ENCODE peak calls at places on chromosomes 3 and 15, in six cellular contexts. One of them, this sample, is unnamed.

GRCh38 chr3:132265008-132265407 is 52.2 kb upstream of the ACP3 start:
- DNase-seq in astrocyte of the spinal cord: no peak
- DNase-seq in left lung: no peak
- DNase-seq in A549: peak
- DNase-seq in cardiac fibroblast: no peak
- DNase-seq in epithelial cell of esophagus: peak
- DNase-seq in this sample: no peak

GRCh38 chr3:121995190-121996137 is 26.6 kb downstream of the ILDR1 start:
- DNase-seq in astrocyte of the spinal cord: peak
- DNase-seq in left lung: peak
- DNase-seq in A549: peak
- DNase-seq in cardiac fibroblast: peak
- DNase-seq in epithelial cell of esophagus: peak
- DNase-seq in this sample: no peak

GRCh38 chr3:124246949-124247348 is 255.0 kb upstream of the ROPN1 start:
- DNase-seq in astrocyte of the spinal cord: no peak
- DNase-seq in left lung: no peak
- DNase-seq in A549: peak
- DNase-seq in cardiac fibroblast: peak
- DNase-seq in epithelial cell of esophagus: peak
- DNase-seq in this sample: no peak

GRCh38 chr15:66619152-66619903 is 53.5 kb upstream of the LCTL start:
- DNase-seq in astrocyte of the spinal cord: peak
- DNase-seq in left lung: peak
- DNase-seq in A549: peak
- DNase-seq in cardiac fibroblast: peak
- DNase-seq in epithelial cell of esophagus: peak
- DNase-seq in this sample: no peak

GRCh38 chr3:186502138-186502941 is 41.8 kb downstream of the CRYGS start:
- DNase-seq in astrocyte of the spinal cord: no peak
- DNase-seq in left lung: no peak
- DNase-seq in A549: no peak
- DNase-seq in cardiac fibroblast: peak
- DNase-seq in epithelial cell of esophagus: no peak
- DNase-seq in this sample: no peak

GRCh38 chr3:18351823-18352744 is 73.1 kb downstream of the SATB1 start:
- DNase-seq in astrocyte of the spinal cord: peak
- DNase-seq in left lung: no peak
- DNase-seq in A549: no peak
- DNase-seq in cardiac fibroblast: no peak
- DNase-seq in epithelial cell of esophagus: no peak
- DNase-seq in this sample: peak

GRCh38 chr15:57518779-57519410 is 72.8 kb upstream of the MYZAP start:
- DNase-seq in astrocyte of the spinal cord: no peak
- DNase-seq in left lung: peak
- DNase-seq in A549: no peak
- DNase-seq in cardiac fibroblast: no peak
- DNase-seq in epithelial cell of esophagus: no peak
- DNase-seq in this sample: no peak

GRCh38 chr3:12442654-12443501 is 41.4 kb upstream of the TSEN2 start:
- DNase-seq in astrocyte of the spinal cord: peak
- DNase-seq in left lung: no peak
- DNase-seq in A549: no peak
- DNase-seq in cardiac fibroblast: no peak
- DNase-seq in epithelial cell of esophagus: no peak
- DNase-seq in this sample: no peak

GRCh38 chr3:58293516-58293915 is 12.5 kb upstream of the RPP14 start:
- DNase-seq in astrocyte of the spinal cord: no peak
- DNase-seq in left lung: no peak
- DNase-seq in A549: no peak
- DNase-seq in cardiac fibroblast: no peak
- DNase-seq in epithelial cell of esophagus: no peak
- DNase-seq in this sample: no peak

GRCh38 chr3:44439499-44440295 is 37.8 kb downstream of the ZNF445 start:
- DNase-seq in astrocyte of the spinal cord: peak
- DNase-seq in left lung: peak
- DNase-seq in A549: no peak
- DNase-seq in cardiac fibroblast: peak
- DNase-seq in epithelial cell of esophagus: no peak
- DNase-seq in this sample: no peak

GRCh38 chr3:14658978-14659377 is 7.4 kb downstream of the CCDC174 start:
- DNase-seq in astrocyte of the spinal cord: no peak
- DNase-seq in left lung: no peak
- DNase-seq in A549: no peak
- DNase-seq in cardiac fibroblast: no peak
- DNase-seq in epithelial cell of esophagus: no peak
- DNase-seq in this sample: no peak

GRCh38 chr15:42118650-42119531 is 24.5 kb upstream of the PLA2G4D start:
- DNase-seq in astrocyte of the spinal cord: no peak
- DNase-seq in left lung: no peak
- DNase-seq in A549: no peak
- DNase-seq in cardiac fibroblast: peak
- DNase-seq in epithelial cell of esophagus: peak
- DNase-seq in this sample: peak

GRCh38 chr3:16148213-16148612 is 26.3 kb upstream of the GALNT15 start:
- DNase-seq in astrocyte of the spinal cord: no peak
- DNase-seq in left lung: no peak
- DNase-seq in A549: no peak
- DNase-seq in cardiac fibroblast: no peak
- DNase-seq in epithelial cell of esophagus: no peak
- DNase-seq in this sample: no peak

GRCh38 chr15:45439521-45439931 is 61.2 kb upstream of the GATM start:
- DNase-seq in astrocyte of the spinal cord: no peak
- DNase-seq in left lung: no peak
- DNase-seq in A549: no peak
- DNase-seq in cardiac fibroblast: no peak
- DNase-seq in epithelial cell of esophagus: no peak
- DNase-seq in this sample: no peak

GRCh38 chr3:105518806-105519418 is 152.2 kb downstream of the ALCAM start:
- DNase-seq in astrocyte of the spinal cord: peak
- DNase-seq in left lung: no peak
- DNase-seq in A549: peak
- DNase-seq in cardiac fibroblast: peak
- DNase-seq in epithelial cell of esophagus: peak
- DNase-seq in this sample: peak

GRCh38 chr3:143084856-143085731 is 34.5 kb upstream of the CHST2 start:
- DNase-seq in astrocyte of the spinal cord: peak
- DNase-seq in left lung: peak
- DNase-seq in A549: peak
- DNase-seq in cardiac fibroblast: peak
- DNase-seq in epithelial cell of esophagus: peak
- DNase-seq in this sample: no peak

GRCh38 chr15:45414215-45414885 is 36.0 kb upstream of the GATM start:
- DNase-seq in astrocyte of the spinal cord: no peak
- DNase-seq in left lung: no peak
- DNase-seq in A549: no peak
- DNase-seq in cardiac fibroblast: no peak
- DNase-seq in epithelial cell of esophagus: no peak
- DNase-seq in this sample: no peak

GRCh38 chr3:117898722-117899121 is 1135.9 kb downstream of the IGSF11 start:
- DNase-seq in astrocyte of the spinal cord: no peak
- DNase-seq in left lung: no peak
- DNase-seq in A549: peak
- DNase-seq in cardiac fibroblast: peak
- DNase-seq in epithelial cell of esophagus: peak
- DNase-seq in this sample: no peak

GRCh38 chr3:61141697-61142096 is 109.6 kb downstream of the FHIT start:
- DNase-seq in astrocyte of the spinal cord: no peak
- DNase-seq in left lung: no peak
- DNase-seq in A549: no peak
- DNase-seq in cardiac fibroblast: no peak
- DNase-seq in epithelial cell of esophagus: no peak
- DNase-seq in this sample: no peak

GRCh38 chr3:198030726-198031125 is 70.7 kb downstream of the LMLN start:
- DNase-seq in astrocyte of the spinal cord: no peak
- DNase-seq in left lung: no peak
- DNase-seq in A549: no peak
- DNase-seq in cardiac fibroblast: no peak
- DNase-seq in epithelial cell of esophagus: no peak
- DNase-seq in this sample: no peak

GRCh38 chr3:151203053-151203420 is at the start of gene GPR171:
- DNase-seq in astrocyte of the spinal cord: no peak
- DNase-seq in left lung: no peak
- DNase-seq in A549: no peak
- DNase-seq in cardiac fibroblast: no peak
- DNase-seq in epithelial cell of esophagus: no peak
- DNase-seq in this sample: no peak

GRCh38 chr3:67678665-67679064 is 24.3 kb upstream of the SUCLG2 start:
- DNase-seq in astrocyte of the spinal cord: no peak
- DNase-seq in left lung: no peak
- DNase-seq in A549: no peak
- DNase-seq in cardiac fibroblast: no peak
- DNase-seq in epithelial cell of esophagus: no peak
- DNase-seq in this sample: no peak
- H3K4me3 ChIP-seq in astrocyte of the spinal cord: no peak
- H3K4me3 ChIP-seq in left lung: no peak
- H3K4me3 ChIP-seq in A549: no peak
- H3K4me3 ChIP-seq in cardiac fibroblast: no peak
- H3K4me3 ChIP-seq in epithelial cell of esophagus: no peak
- H3K4me3 ChIP-seq in this sample: no peak

DNA sequence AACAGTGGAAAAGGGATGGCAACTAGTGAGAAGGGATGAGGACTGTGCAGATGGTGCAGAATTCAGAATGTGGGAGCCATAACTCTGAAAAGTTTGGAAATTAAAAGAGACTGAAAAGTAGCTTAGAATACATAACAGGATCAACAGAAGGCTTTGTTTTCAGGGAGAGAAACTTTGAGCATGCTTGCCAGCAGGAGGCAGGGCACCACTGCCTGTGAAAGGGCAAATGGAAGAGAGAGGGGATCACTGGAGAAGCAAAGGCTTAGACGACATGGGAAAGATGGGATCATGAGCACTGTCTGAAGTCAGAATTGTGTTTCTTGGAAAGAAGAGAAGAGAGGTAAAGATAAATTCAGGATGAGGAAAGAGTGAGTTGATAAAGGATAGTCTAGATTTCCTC is 99.6 kb downstream of the ABI3BP start:
- DNase-seq in astrocyte of the spinal cord: peak
- DNase-seq in left lung: peak
- DNase-seq in A549: peak
- DNase-seq in cardiac fibroblast: peak
- DNase-seq in epithelial cell of esophagus: peak
- DNase-seq in this sample: no peak
- TF ChIP-seq CTCF in astrocyte of the spinal cord: peak
- TF ChIP-seq CTCF in left lung: peak
- TF ChIP-seq CTCF in A549: peak
- TF ChIP-seq CTCF in cardiac fibroblast: peak
- TF ChIP-seq CTCF in epithelial cell of esophagus: peak
- TF ChIP-seq CTCF in this sample: peak

GRCh38 chr15:70473623-70474366 is 289.6 kb downstream of the UACA start:
- DNase-seq in astrocyte of the spinal cord: no peak
- DNase-seq in left lung: peak
- DNase-seq in A549: no peak
- DNase-seq in cardiac fibroblast: peak
- DNase-seq in epithelial cell of esophagus: no peak
- DNase-seq in this sample: no peak
- H3K4me3 ChIP-seq in astrocyte of the spinal cord: no peak
- H3K4me3 ChIP-seq in left lung: no peak
- H3K4me3 ChIP-seq in A549: no peak
- H3K4me3 ChIP-seq in cardiac fibroblast: no peak
- H3K4me3 ChIP-seq in epithelial cell of esophagus: no peak
- H3K4me3 ChIP-seq in this sample: no peak

DNA sequence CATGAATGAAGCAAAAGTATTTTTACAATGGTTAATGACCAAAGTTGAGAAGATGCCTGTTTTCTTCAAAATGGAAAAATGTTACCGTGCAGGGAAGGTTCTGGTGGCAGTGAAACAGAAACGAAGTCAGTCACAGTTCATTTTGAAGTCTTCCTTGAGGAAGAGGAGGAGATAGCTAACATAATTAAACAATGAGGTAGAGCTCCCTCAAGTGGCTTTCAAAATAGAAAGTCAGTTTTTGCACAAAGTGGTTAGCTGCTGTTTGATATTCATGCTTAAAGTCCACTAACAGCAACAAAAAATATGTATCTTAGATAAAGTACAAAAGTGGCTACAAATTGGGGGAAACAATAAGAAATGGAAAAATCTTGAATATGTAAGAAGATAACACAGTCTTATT is 87.3 kb downstream of the TFG start:
- DNase-seq in astrocyte of the spinal cord: peak
- DNase-seq in left lung: no peak
- DNase-seq in A549: peak
- DNase-seq in cardiac fibroblast: peak
- DNase-seq in epithelial cell of esophagus: peak
- DNase-seq in this sample: no peak
- TF ChIP-seq CTCF in astrocyte of the spinal cord: peak
- TF ChIP-seq CTCF in left lung: no peak
- TF ChIP-seq CTCF in A549: peak
- TF ChIP-seq CTCF in cardiac fibroblast: peak
- TF ChIP-seq CTCF in epithelial cell of esophagus: peak
- TF ChIP-seq CTCF in this sample: peak

GRCh38 chr15:83605595-83605994 is 48.3 kb upstream of the ADAMTSL3 start:
- DNase-seq in astrocyte of the spinal cord: no peak
- DNase-seq in left lung: no peak
- DNase-seq in A549: no peak
- DNase-seq in cardiac fibroblast: no peak
- DNase-seq in epithelial cell of esophagus: no peak
- DNase-seq in this sample: no peak
- H3K4me3 ChIP-seq in astrocyte of the spinal cord: no peak
- H3K4me3 ChIP-seq in left lung: no peak
- H3K4me3 ChIP-seq in A549: no peak
- H3K4me3 ChIP-seq in cardiac fibroblast: no peak
- H3K4me3 ChIP-seq in epithelial cell of esophagus: no peak
- H3K4me3 ChIP-seq in this sample: no peak

GRCh38 chr15:65212097-65212496 is 824 bp upstream of the CILP start:
- DNase-seq in astrocyte of the spinal cord: no peak
- DNase-seq in left lung: no peak
- DNase-seq in A549: peak
- DNase-seq in cardiac fibroblast: no peak
- DNase-seq in epithelial cell of esophagus: peak
- DNase-seq in this sample: no peak
- TF ChIP-seq CTCF in astrocyte of the spinal cord: peak
- TF ChIP-seq CTCF in left lung: peak
- TF ChIP-seq CTCF in A549: peak
- TF ChIP-seq CTCF in cardiac fibroblast: peak
- TF ChIP-seq CTCF in epithelial cell of esophagus: peak
- TF ChIP-seq CTCF in this sample: peak